ENCODE peak calls at places on chromosomes 6 and 20, in nine cellular contexts. One of them, this sample, is unnamed.

GRCh38 chr6:32146287-32146686 is 5.5 kb downstream of the PRRT1 start:
- DNase-seq in fibroblast of lung: no peak
- DNase-seq in SW 1271: no peak
- DNase-seq in activated CD4-positive, alpha-beta T cell treated with anti-CD3 and anti-CD28 coated beads for 24 hours: no peak
- DNase-seq in activated CD4-positive, alpha-beta memory T cell treated with anti-CD3 and anti-CD28 coated beads, Interleukin-2, amount 10 ng/mL, durations not matched to agents 7 days and 5 days: no peak
- DNase-seq in activated CD8-positive, alpha-beta memory T cell treated with anti-CD3 and anti-CD28 coated beads for 24 hours: no peak
- DNase-seq in effector memory CD8-positive, alpha-beta T cell: no peak
- DNase-seq in HFFc6: no peak
- DNase-seq in left colon: no peak
- DNase-seq in this sample: no peak

GRCh38 chr6:22468566-22468965 is 100.8 kb upstream of the HDGFL1 start:
- DNase-seq in fibroblast of lung: no peak
- DNase-seq in SW 1271: no peak
- DNase-seq in activated CD4-positive, alpha-beta T cell treated with anti-CD3 and anti-CD28 coated beads for 24 hours: no peak
- DNase-seq in activated CD4-positive, alpha-beta memory T cell treated with anti-CD3 and anti-CD28 coated beads, Interleukin-2, amount 10 ng/mL, durations not matched to agents 7 days and 5 days: no peak
- DNase-seq in activated CD8-positive, alpha-beta memory T cell treated with anti-CD3 and anti-CD28 coated beads for 24 hours: no peak
- DNase-seq in effector memory CD8-positive, alpha-beta T cell: no peak
- DNase-seq in HFFc6: no peak
- DNase-seq in left colon: no peak
- DNase-seq in this sample: no peak

GRCh38 chr6:147156218-147156617 is 48.0 kb upstream of the STXBP5 start:
- DNase-seq in fibroblast of lung: no peak
- DNase-seq in SW 1271: no peak
- DNase-seq in activated CD4-positive, alpha-beta T cell treated with anti-CD3 and anti-CD28 coated beads for 24 hours: no peak
- DNase-seq in activated CD4-positive, alpha-beta memory T cell treated with anti-CD3 and anti-CD28 coated beads, Interleukin-2, amount 10 ng/mL, durations not matched to agents 7 days and 5 days: no peak
- DNase-seq in activated CD8-positive, alpha-beta memory T cell treated with anti-CD3 and anti-CD28 coated beads for 24 hours: no peak
- DNase-seq in effector memory CD8-positive, alpha-beta T cell: no peak
- DNase-seq in HFFc6: no peak
- DNase-seq in left colon: no peak
- DNase-seq in this sample: no peak

GRCh38 chr6:122947355-122947754 is 48.7 kb upstream of the CLVS2 start:
- DNase-seq in fibroblast of lung: no peak
- DNase-seq in SW 1271: no peak
- DNase-seq in activated CD4-positive, alpha-beta T cell treated with anti-CD3 and anti-CD28 coated beads for 24 hours: no peak
- DNase-seq in activated CD4-positive, alpha-beta memory T cell treated with anti-CD3 and anti-CD28 coated beads, Interleukin-2, amount 10 ng/mL, durations not matched to agents 7 days and 5 days: no peak
- DNase-seq in activated CD8-positive, alpha-beta memory T cell treated with anti-CD3 and anti-CD28 coated beads for 24 hours: no peak
- DNase-seq in effector memory CD8-positive, alpha-beta T cell: no peak
- DNase-seq in HFFc6: no peak
- DNase-seq in left colon: no peak
- DNase-seq in this sample: peak

GRCh38 chr6:1940381-1940780 is 305.0 kb downstream of the GMDS start:
- DNase-seq in fibroblast of lung: no peak
- DNase-seq in SW 1271: no peak
- DNase-seq in activated CD4-positive, alpha-beta T cell treated with anti-CD3 and anti-CD28 coated beads for 24 hours: no peak
- DNase-seq in activated CD4-positive, alpha-beta memory T cell treated with anti-CD3 and anti-CD28 coated beads, Interleukin-2, amount 10 ng/mL, durations not matched to agents 7 days and 5 days: no peak
- DNase-seq in activated CD8-positive, alpha-beta memory T cell treated with anti-CD3 and anti-CD28 coated beads for 24 hours: no peak
- DNase-seq in effector memory CD8-positive, alpha-beta T cell: no peak
- DNase-seq in HFFc6: no peak
- DNase-seq in left colon: no peak
- DNase-seq in this sample: no peak

GRCh38 chr6:41643899-41644269 is 5.6 kb downstream of the MDFI start:
- DNase-seq in fibroblast of lung: no peak
- DNase-seq in SW 1271: no peak
- DNase-seq in activated CD4-positive, alpha-beta T cell treated with anti-CD3 and anti-CD28 coated beads for 24 hours: no peak
- DNase-seq in activated CD4-positive, alpha-beta memory T cell treated with anti-CD3 and anti-CD28 coated beads, Interleukin-2, amount 10 ng/mL, durations not matched to agents 7 days and 5 days: no peak
- DNase-seq in activated CD8-positive, alpha-beta memory T cell treated with anti-CD3 and anti-CD28 coated beads for 24 hours: no peak
- DNase-seq in effector memory CD8-positive, alpha-beta T cell: no peak
- DNase-seq in HFFc6: no peak
- DNase-seq in left colon: no peak
- DNase-seq in this sample: no peak

GRCh38 chr6:40380271-40380670 is 206.9 kb downstream of the LRFN2 start:
- DNase-seq in fibroblast of lung: no peak
- DNase-seq in SW 1271: no peak
- DNase-seq in activated CD4-positive, alpha-beta T cell treated with anti-CD3 and anti-CD28 coated beads for 24 hours: no peak
- DNase-seq in activated CD4-positive, alpha-beta memory T cell treated with anti-CD3 and anti-CD28 coated beads, Interleukin-2, amount 10 ng/mL, durations not matched to agents 7 days and 5 days: no peak
- DNase-seq in activated CD8-positive, alpha-beta memory T cell treated with anti-CD3 and anti-CD28 coated beads for 24 hours: peak
- DNase-seq in effector memory CD8-positive, alpha-beta T cell: no peak
- DNase-seq in HFFc6: no peak
- DNase-seq in left colon: no peak
- DNase-seq in this sample: no peak

GRCh38 chr6:131885237-131885636 is 65.9 kb downstream of the CCN2 start:
- DNase-seq in fibroblast of lung: no peak
- DNase-seq in SW 1271: no peak
- DNase-seq in activated CD4-positive, alpha-beta T cell treated with anti-CD3 and anti-CD28 coated beads for 24 hours: no peak
- DNase-seq in activated CD4-positive, alpha-beta memory T cell treated with anti-CD3 and anti-CD28 coated beads, Interleukin-2, amount 10 ng/mL, durations not matched to agents 7 days and 5 days: no peak
- DNase-seq in activated CD8-positive, alpha-beta memory T cell treated with anti-CD3 and anti-CD28 coated beads for 24 hours: no peak
- DNase-seq in effector memory CD8-positive, alpha-beta T cell: no peak
- DNase-seq in HFFc6: peak
- DNase-seq in left colon: no peak
- DNase-seq in this sample: no peak

GRCh38 chr20:18585134-18585533 is 2.7 kb upstream of the DTD1 start:
- DNase-seq in fibroblast of lung: peak
- DNase-seq in SW 1271: no peak
- DNase-seq in activated CD4-positive, alpha-beta T cell treated with anti-CD3 and anti-CD28 coated beads for 24 hours: no peak
- DNase-seq in activated CD4-positive, alpha-beta memory T cell treated with anti-CD3 and anti-CD28 coated beads, Interleukin-2, amount 10 ng/mL, durations not matched to agents 7 days and 5 days: no peak
- DNase-seq in activated CD8-positive, alpha-beta memory T cell treated with anti-CD3 and anti-CD28 coated beads for 24 hours: no peak
- DNase-seq in effector memory CD8-positive, alpha-beta T cell: no peak
- DNase-seq in HFFc6: peak
- DNase-seq in left colon: no peak
- DNase-seq in this sample: no peak

GRCh38 chr6:3523966-3524365 is 67.1 kb upstream of the SLC22A23 start:
- DNase-seq in fibroblast of lung: no peak
- DNase-seq in SW 1271: no peak
- DNase-seq in activated CD4-positive, alpha-beta T cell treated with anti-CD3 and anti-CD28 coated beads for 24 hours: no peak
- DNase-seq in activated CD4-positive, alpha-beta memory T cell treated with anti-CD3 and anti-CD28 coated beads, Interleukin-2, amount 10 ng/mL, durations not matched to agents 7 days and 5 days: no peak
- DNase-seq in activated CD8-positive, alpha-beta memory T cell treated with anti-CD3 and anti-CD28 coated beads for 24 hours: no peak
- DNase-seq in effector memory CD8-positive, alpha-beta T cell: no peak
- DNase-seq in HFFc6: no peak
- DNase-seq in left colon: no peak
- DNase-seq in this sample: no peak

GRCh38 chr6:149149682-149150081 is 167.8 kb upstream of the TAB2 start:
- DNase-seq in fibroblast of lung: no peak
- DNase-seq in SW 1271: no peak
- DNase-seq in activated CD4-positive, alpha-beta T cell treated with anti-CD3 and anti-CD28 coated beads for 24 hours: no peak
- DNase-seq in activated CD4-positive, alpha-beta memory T cell treated with anti-CD3 and anti-CD28 coated beads, Interleukin-2, amount 10 ng/mL, durations not matched to agents 7 days and 5 days: no peak
- DNase-seq in activated CD8-positive, alpha-beta memory T cell treated with anti-CD3 and anti-CD28 coated beads for 24 hours: no peak
- DNase-seq in effector memory CD8-positive, alpha-beta T cell: no peak
- DNase-seq in HFFc6: no peak
- DNase-seq in left colon: no peak
- DNase-seq in this sample: no peak

GRCh38 chr6:170329321-170329720 is 22.8 kb downstream of the FAM120B start:
- DNase-seq in fibroblast of lung: no peak
- DNase-seq in SW 1271: no peak
- DNase-seq in activated CD4-positive, alpha-beta T cell treated with anti-CD3 and anti-CD28 coated beads for 24 hours: no peak
- DNase-seq in activated CD4-positive, alpha-beta memory T cell treated with anti-CD3 and anti-CD28 coated beads, Interleukin-2, amount 10 ng/mL, durations not matched to agents 7 days and 5 days: no peak
- DNase-seq in activated CD8-positive, alpha-beta memory T cell treated with anti-CD3 and anti-CD28 coated beads for 24 hours: no peak
- DNase-seq in effector memory CD8-positive, alpha-beta T cell: no peak
- DNase-seq in HFFc6: no peak
- DNase-seq in left colon: no peak
- DNase-seq in this sample: no peak

GRCh38 chr6:155201461-155202226 is 62.2 kb upstream of the CLDN20 start:
- DNase-seq in fibroblast of lung: peak
- DNase-seq in SW 1271: no peak
- DNase-seq in activated CD4-positive, alpha-beta T cell treated with anti-CD3 and anti-CD28 coated beads for 24 hours: no peak
- DNase-seq in activated CD4-positive, alpha-beta memory T cell treated with anti-CD3 and anti-CD28 coated beads, Interleukin-2, amount 10 ng/mL, durations not matched to agents 7 days and 5 days: no peak
- DNase-seq in activated CD8-positive, alpha-beta memory T cell treated with anti-CD3 and anti-CD28 coated beads for 24 hours: no peak
- DNase-seq in effector memory CD8-positive, alpha-beta T cell: no peak
- DNase-seq in HFFc6: peak
- DNase-seq in left colon: no peak
- DNase-seq in this sample: peak

GRCh38 chr6:3013486-3013885 is 13.8 kb downstream of the NQO2 start:
- DNase-seq in fibroblast of lung: peak
- DNase-seq in SW 1271: no peak
- DNase-seq in activated CD4-positive, alpha-beta T cell treated with anti-CD3 and anti-CD28 coated beads for 24 hours: no peak
- DNase-seq in activated CD4-positive, alpha-beta memory T cell treated with anti-CD3 and anti-CD28 coated beads, Interleukin-2, amount 10 ng/mL, durations not matched to agents 7 days and 5 days: peak
- DNase-seq in activated CD8-positive, alpha-beta memory T cell treated with anti-CD3 and anti-CD28 coated beads for 24 hours: no peak
- DNase-seq in effector memory CD8-positive, alpha-beta T cell: no peak
- DNase-seq in HFFc6: peak
- DNase-seq in left colon: no peak
- DNase-seq in this sample: peak

GRCh38 chr20:58466729-58467571 is 48.2 kb downstream of the APCDD1L start:
- DNase-seq in fibroblast of lung: no peak
- DNase-seq in SW 1271: no peak
- DNase-seq in activated CD4-positive, alpha-beta T cell treated with anti-CD3 and anti-CD28 coated beads for 24 hours: no peak
- DNase-seq in activated CD4-positive, alpha-beta memory T cell treated with anti-CD3 and anti-CD28 coated beads, Interleukin-2, amount 10 ng/mL, durations not matched to agents 7 days and 5 days: no peak
- DNase-seq in activated CD8-positive, alpha-beta memory T cell treated with anti-CD3 and anti-CD28 coated beads for 24 hours: no peak
- DNase-seq in effector memory CD8-positive, alpha-beta T cell: no peak
- DNase-seq in HFFc6: no peak
- DNase-seq in left colon: no peak
- DNase-seq in this sample: no peak

GRCh38 chr6:44028767-44029166 is 98.5 kb downstream of the MRPL14 start:
- DNase-seq in fibroblast of lung: no peak
- DNase-seq in SW 1271: no peak
- DNase-seq in activated CD4-positive, alpha-beta T cell treated with anti-CD3 and anti-CD28 coated beads for 24 hours: no peak
- DNase-seq in activated CD4-positive, alpha-beta memory T cell treated with anti-CD3 and anti-CD28 coated beads, Interleukin-2, amount 10 ng/mL, durations not matched to agents 7 days and 5 days: no peak
- DNase-seq in activated CD8-positive, alpha-beta memory T cell treated with anti-CD3 and anti-CD28 coated beads for 24 hours: no peak
- DNase-seq in effector memory CD8-positive, alpha-beta T cell: no peak
- DNase-seq in HFFc6: no peak
- DNase-seq in left colon: no peak
- DNase-seq in this sample: no peak

GRCh38 chr6:21987501-21987957 is 309.3 kb downstream of the PRL start:
- DNase-seq in fibroblast of lung: peak
- DNase-seq in SW 1271: no peak
- DNase-seq in activated CD4-positive, alpha-beta T cell treated with anti-CD3 and anti-CD28 coated beads for 24 hours: no peak
- DNase-seq in activated CD4-positive, alpha-beta memory T cell treated with anti-CD3 and anti-CD28 coated beads, Interleukin-2, amount 10 ng/mL, durations not matched to agents 7 days and 5 days: no peak
- DNase-seq in activated CD8-positive, alpha-beta memory T cell treated with anti-CD3 and anti-CD28 coated beads for 24 hours: no peak
- DNase-seq in effector memory CD8-positive, alpha-beta T cell: no peak
- DNase-seq in HFFc6: peak
- DNase-seq in left colon: peak
- DNase-seq in this sample: peak

GRCh38 chr6:37005061-37005810 is at the start of gene FGD2:
- DNase-seq in fibroblast of lung: no peak
- DNase-seq in SW 1271: no peak
- DNase-seq in activated CD4-positive, alpha-beta T cell treated with anti-CD3 and anti-CD28 coated beads for 24 hours: no peak
- DNase-seq in activated CD4-positive, alpha-beta memory T cell treated with anti-CD3 and anti-CD28 coated beads, Interleukin-2, amount 10 ng/mL, durations not matched to agents 7 days and 5 days: no peak
- DNase-seq in activated CD8-positive, alpha-beta memory T cell treated with anti-CD3 and anti-CD28 coated beads for 24 hours: no peak
- DNase-seq in effector memory CD8-positive, alpha-beta T cell: no peak
- DNase-seq in HFFc6: no peak
- DNase-seq in left colon: peak
- DNase-seq in this sample: no peak

This sample was measured in HTR-8/SVneo.